ENCODE peak calls at places on chromosomes 7 and 10, in nine cellular contexts. T is endothelial cell; F is Kasumi-1; X is fibroblast of villous mesenchyme; Y is GM20000; N is activated CD8-positive, alpha-beta memory T cell treated with anti-CD3 and anti-CD28 coated beads for 1 hour; J is upper lobe of right lung; R is left cardiac atrium; B is mucosa of gallbladder. C is an unnamed sample.

GRCh38 chr10:31554556-31554955 is 235.5 kb downstream of the ZEB1 start:
- DNase-seq in N (no peak), T (no peak), X (peak; percentile 86), Y (no peak), F (no peak), J (no peak), R (no peak), B (no peak), C (no peak)

GRCh38 chr7:11552676-11553075 is 279.3 kb downstream of the THSD7A start:
- DNase-seq in F (no peak), T (no peak), B (no peak), X (no peak), Y (no peak), R (no peak), J (no peak), N (no peak), C (no peak)

GRCh38 chr7:91953618-91954017 is 13.0 kb downstream of the AKAP9 start:
- DNase-seq in Y (no peak), T (no peak), J (no peak), N (no peak), R (no peak), F (peak; percentile 38), X (peak; percentile 21), B (no peak), C (no peak)

GRCh38 chr10:103350175-103350521 is 792 bp downstream of the PCGF6 start:
- DNase-seq in N (no peak), F (peak; percentile 19), J (no peak), X (no peak), B (no peak), T (no peak), Y (no peak), R (no peak), C (no peak)

GRCh38 chr7:73985737-73986141 is 42.2 kb upstream of the ELN start:
- DNase-seq in T (no peak), B (no peak), J (no peak), N (no peak), Y (no peak), F (no peak), X (no peak), R (peak; percentile 41), C (no peak)

GRCh38 chr7:70700055-70700934 is 431.6 kb upstream of the GALNT17 start:
- DNase-seq in F (no peak), T (no peak), R (no peak), X (no peak), B (no peak), N (no peak), Y (no peak), J (no peak), C (no peak)

GRCh38 chr7:2202361-2202761 is 30.4 kb downstream of the MAD1L1 start:
- DNase-seq in X (no peak), Y (no peak), B (no peak), N (no peak), T (no peak), J (peak; percentile 48), R (no peak), F (no peak), C (no peak)

GRCh38 chr7:132133501-132133900 is 442.8 kb downstream of the PLXNA4 start:
- DNase-seq in N (no peak), R (no peak), T (no peak), X (no peak), Y (no peak), B (no peak), F (no peak), J (no peak), C (no peak)